ENCODE peak calls at places on chromosomes 7 and 10, in six cellular contexts. P, L, I, M, W and V are unnamed samples.
A peak's percentile ranks its signal among the peaks of the same experiment; 100 is the strongest.

GRCh38 chr10:133231946-133232574 is 2.0 kb downstream of the UTF1 start:
- DNase-seq in P (no peak), L (no peak), I (no peak), M (no peak), W (no peak), V (no peak)

GRCh38 chr7:4665661-4666060 is 16.4 kb upstream of the FOXK1 start:
- DNase-seq in P (peak; percentile 88), L (no peak), I (no peak), M (no peak), W (peak; percentile 92), V (no peak)

GRCh38 chr10:122981066-122981464 is 864 bp downstream of the PSTK start:
- DNase-seq in P (no peak), L (no peak), I (no peak), M (peak; percentile 11), W (peak; percentile 73), V (no peak)

GRCh38 chr7:150852371-150852905 is at the start of gene AOC1:
- DNase-seq in P (no peak), L (peak; percentile 31), I (no peak), M (no peak), W (no peak), V (no peak)

GRCh38 chr10:10911471-10911921 is 106.2 kb upstream of the CELF2 start:
- DNase-seq in P (peak; percentile 90), L (peak; percentile 74), I (peak; percentile 51), M (no peak), W (peak; percentile 88), V (peak; percentile 38)

GRCh38 chr7:135326636-135327280 is 93.1 kb downstream of the STRA8 start:
- DNase-seq in P (peak; percentile 8), L (no peak), I (no peak), M (no peak), W (peak; percentile 23), V (no peak)

GRCh38 chr7:80905334-80905733 is 13.5 kb downstream of the SEMA3C start:
- DNase-seq in P (no peak), L (no peak), I (no peak), M (no peak), W (no peak), V (no peak)

GRCh38 chr10:128574616-128575210 is 448.5 kb upstream of the MKI67 start:
- DNase-seq in P (no peak), L (no peak), I (no peak), M (no peak), W (no peak), V (no peak)

GRCh38 chr10:55803055-55803454 is 558.0 kb downstream of the ZWINT start:
- DNase-seq in P (no peak), L (no peak), I (no peak), M (no peak), W (no peak), V (no peak)

GRCh38 chr7:157461805-157462771 is 125.3 kb downstream of the DNAJB6 start:
- DNase-seq in P (no peak), L (no peak), I (no peak), M (no peak), W (no peak), V (no peak)

GRCh38 chr10:75407296-75407715 is 5.7 kb upstream of the ZNF503 start:
- DNase-seq in P (no peak), L (no peak), I (peak; percentile 24), M (no peak), W (no peak), V (no peak)

GRCh38 chr7:121440857-121441503 is 44.9 kb upstream of the FAM3C start:
- DNase-seq in P (no peak), L (no peak), I (no peak), M (no peak), W (no peak), V (no peak)

GRCh38 chr7:98266840-98267239 is 14.6 kb upstream of the BRI3 start:
- DNase-seq in P (no peak), L (no peak), I (no peak), M (no peak), W (peak; percentile 37), V (no peak)

GRCh38 chr10:76643465-76643864 is 994.1 kb downstream of the KCNMA1 start:
- DNase-seq in P (no peak), L (no peak), I (no peak), M (no peak), W (no peak), V (no peak)

GRCh38 chr10:103915794-103916193 is 2.2 kb downstream of the STN1 start:
- DNase-seq in P (no peak), L (no peak), I (peak; percentile 16), M (peak; percentile 65), W (no peak), V (no peak)

GRCh38 chr7:128035712-128036111 is 4.5 kb upstream of the LRRC4 start:
- DNase-seq in P (no peak), L (no peak), I (no peak), M (no peak), W (no peak), V (no peak)

GRCh38 chr7:25103766-25104165 is 21.3 kb downstream of the CYCS start:
- DNase-seq in P (no peak), L (no peak), I (no peak), M (no peak), W (no peak), V (no peak)

GRCh38 chr10:28668363-28669226 is 8.7 kb upstream of the BAMBI start:
- DNase-seq in P (no peak), L (peak; percentile 38), I (no peak), M (peak; percentile 58), W (no peak), V (no peak)

GRCh38 chr7:91045626-91046025 is 218.6 kb upstream of the FZD1 start:
- DNase-seq in P (no peak), L (no peak), I (no peak), M (no peak), W (no peak), V (no peak)

GRCh38 chr7:91047636-91048035 is 216.6 kb upstream of the FZD1 start:
- DNase-seq in P (no peak), L (peak; percentile 60), I (no peak), M (no peak), W (peak; percentile 12), V (no peak)

GRCh38 chr7:91043924-91044660 is 220.1 kb upstream of the FZD1 start:
- DNase-seq in P (no peak), L (peak; percentile 47), I (no peak), M (no peak), W (no peak), V (no peak)

GRCh38 chr7:91043181-91043580 is 221.1 kb upstream of the FZD1 start:
- DNase-seq in P (no peak), L (no peak), I (no peak), M (no peak), W (no peak), V (no peak)

DNA sequence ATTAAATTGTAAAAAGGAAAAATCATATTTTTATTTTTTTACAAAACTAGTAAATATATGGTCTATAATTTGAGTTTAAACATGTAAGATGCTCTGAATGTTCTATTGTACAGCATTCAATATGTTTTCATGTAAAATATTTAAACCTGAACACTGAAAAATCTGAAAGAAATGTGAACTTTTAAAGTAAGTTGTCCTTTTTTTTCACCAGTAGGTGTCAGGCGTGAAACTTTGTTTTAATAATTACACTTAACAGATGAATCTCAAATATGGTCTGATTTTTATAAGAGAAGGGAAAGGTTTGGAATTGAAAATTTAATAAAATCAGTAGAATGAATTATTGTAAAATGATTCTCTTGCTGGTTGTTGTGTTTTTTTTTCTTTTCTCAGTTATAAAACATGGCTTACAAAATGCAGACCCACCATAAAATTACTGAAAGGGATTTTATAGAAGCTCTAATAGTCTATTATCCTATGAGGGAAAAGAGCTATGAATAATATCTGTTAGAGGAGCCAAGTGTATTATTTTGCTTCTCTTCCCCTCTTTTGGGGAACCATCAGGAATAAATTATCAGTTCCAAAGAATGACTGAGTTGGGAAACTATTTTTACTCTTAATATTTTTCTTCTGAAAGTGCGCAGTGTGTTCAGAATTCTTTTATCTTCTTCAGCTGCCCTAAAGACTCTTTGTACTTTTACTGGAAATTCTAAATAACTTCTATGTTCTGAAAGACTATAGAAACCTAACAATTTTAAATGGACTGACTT is 217.7 kb upstream of the FZD1 start:
- DNase-seq in P (no peak), L (no peak), I (no peak), M (no peak), W (peak; percentile 37), V (no peak)
- TF ChIP-seq CTCF in P (peak; percentile 39), L (no peak), I (peak; percentile 39), M (no peak), W (peak; percentile 41), V (no peak)

GRCh38 chr10:106825996-106826395 is 338.5 kb downstream of the SORCS1 start:
- DNase-seq in P (no peak), L (peak; percentile 23), I (no peak), M (no peak), W (no peak), V (no peak)
- TF ChIP-seq CTCF in P (no peak), L (no peak), I (no peak), M (no peak), W (no peak), V (no peak)

GRCh38 chr10:73246783-73247508 is at the start of gene DNAJC9:
- DNase-seq in P (peak; percentile 81), L (peak; percentile 95), I (peak; percentile 94), M (peak; percentile 98), W (peak; percentile 91), V (peak; percentile 70)
- TF ChIP-seq CTCF in P (no peak), L (no peak), I (peak; percentile 32), M (no peak), W (no peak), V (no peak)

GRCh38 chr7:30934732-30935568 is 23.3 kb downstream of the AQP1 start:
- DNase-seq in P (no peak), L (no peak), I (no peak), M (no peak), W (no peak), V (no peak)

GRCh38 chr7:30933124-30933893 is 21.7 kb downstream of the AQP1 start:
- DNase-seq in P (no peak), L (no peak), I (no peak), M (no peak), W (no peak), V (no peak)

GRCh38 chr7:30935569-30935877 is 23.9 kb downstream of the AQP1 start:
- DNase-seq in P (no peak), L (no peak), I (no peak), M (no peak), W (no peak), V (no peak)

GRCh38 chr7:30932562-30932961 is 20.9 kb downstream of the AQP1 start:
- DNase-seq in P (no peak), L (no peak), I (no peak), M (no peak), W (no peak), V (no peak)

GRCh38 chr7:30934225-30934624 is 22.6 kb downstream of the AQP1 start:
- DNase-seq in P (no peak), L (no peak), I (no peak), M (no peak), W (no peak), V (no peak)
- TF ChIP-seq CTCF in P (no peak), L (no peak), I (no peak), M (no peak), W (no peak), V (no peak)

GRCh38 chr10:1359599-1359955 is 303.4 kb downstream of the WDR37 start:
- DNase-seq in P (no peak), L (no peak), I (no peak), M (no peak), W (no peak), V (no peak)

GRCh38 chr10:1360581-1361164 is 304.5 kb downstream of the WDR37 start:
- DNase-seq in P (no peak), L (peak; percentile 12), I (no peak), M (no peak), W (no peak), V (no peak)

GRCh38 chr10:1358860-1359598 is 302.8 kb downstream of the WDR37 start:
- DNase-seq in P (no peak), L (no peak), I (no peak), M (peak; percentile 36), W (no peak), V (no peak)

GRCh38 chr10:1361411-1362105 is 305.4 kb downstream of the WDR37 start:
- DNase-seq in P (no peak), L (no peak), I (no peak), M (no peak), W (no peak), V (no peak)

GRCh38 chr10:1360011-1360580 is 303.9 kb downstream of the WDR37 start:
- DNase-seq in P (no peak), L (no peak), I (no peak), M (no peak), W (no peak), V (no peak)
- TF ChIP-seq CTCF in P (no peak), L (no peak), I (peak; percentile 21), M (no peak), W (no peak), V (no peak)